ENCODE peak calls at places on chromosomes 6 and 20, in nine cellular contexts. V is T follicular helper cell; H is EL; J is dermis blood vessel endothelial cell; N is naive thymus-derived CD8-positive, alpha-beta T cell; B is MM.1S; T is SW480; Z is nucleus accumbens; Y is HAP-1. R is an unnamed sample.

GRCh38 chr6:25699649-25700048 is 47.6 kb downstream of the SCGN start:
- DNase-seq in V (no peak), H (no peak), J (no peak), N (no peak), B (no peak), T (no peak), Z (no peak), Y (no peak), R (no peak)

GRCh38 chr20:25081730-25082497 is at the start of gene VSX1:
- DNase-seq in V (no peak), H (no peak), J (no peak), N (no peak), B (no peak), T (no peak), Z (no peak), Y (no peak), R (no peak)

GRCh38 chr6:1526689-1527088 is 83.0 kb upstream of the FOXC1 start:
- DNase-seq in V (no peak), H (no peak), J (no peak), N (no peak), B (no peak), T (no peak), Z (peak), Y (no peak), R (peak)

GRCh38 chr6:136586295-136586694 is 36.1 kb upstream of the MAP7 start:
- DNase-seq in V (no peak), H (peak), J (peak), N (no peak), B (no peak), T (peak), Z (no peak), Y (no peak), R (no peak)

GRCh38 chr6:148329568-148330299 is 12.9 kb upstream of the SASH1 start:
- DNase-seq in V (no peak), H (peak), J (peak), N (no peak), B (no peak), T (no peak), Z (no peak), Y (no peak), R (no peak)

GRCh38 chr6:143232849-143233248 is 172.2 kb downstream of the AIG1 start:
- DNase-seq in V (no peak), H (peak), J (peak), N (no peak), B (no peak), T (no peak), Z (no peak), Y (no peak), R (no peak)

GRCh38 chr20:34600892-34601653 is 42.6 kb downstream of the MAP1LC3A start:
- DNase-seq in V (no peak), H (no peak), J (no peak), N (no peak), B (peak), T (no peak), Z (no peak), Y (no peak), R (no peak)

GRCh38 chr6:36827261-36828079 is 11.8 kb downstream of the CPNE5 start:
- DNase-seq in V (no peak), H (peak), J (peak), N (no peak), B (no peak), T (no peak), Z (no peak), Y (no peak), R (no peak)

GRCh38 chr20:57968111-57968510 is 258.3 kb upstream of the PMEPA1 start:
- DNase-seq in V (no peak), H (peak), J (no peak), N (no peak), B (no peak), T (no peak), Z (no peak), Y (no peak), R (no peak)

GRCh38 chr6:27814665-27815424 is 97.4 kb downstream of the OR2B2 start:
- DNase-seq in V (peak), H (peak), J (peak), N (peak), B (peak), T (peak), Z (no peak), Y (no peak), R (peak)

GRCh38 chr6:44531447-44532015 is 144.0 kb downstream of the CDC5L start:
- DNase-seq in V (no peak), H (no peak), J (no peak), N (no peak), B (no peak), T (no peak), Z (peak), Y (no peak), R (peak)

GRCh38 chr6:160391419-160392116 is 43.4 kb downstream of the SLC22A3 start:
- DNase-seq in V (no peak), H (peak), J (no peak), N (no peak), B (no peak), T (peak), Z (no peak), Y (no peak), R (no peak)

GRCh38 chr20:61650912-61651733 is 399.1 kb downstream of the CDH4 start:
- DNase-seq in V (no peak), H (no peak), J (no peak), N (no peak), B (no peak), T (no peak), Z (no peak), Y (no peak), R (no peak)

GRCh38 chr20:25198663-25199363 is 3.3 kb downstream of the ENTPD6 start:
- DNase-seq in V (no peak), H (no peak), J (no peak), N (no peak), B (no peak), T (no peak), Z (peak), Y (no peak), R (no peak)

GRCh38 chr20:53742685-53743081 is 149.0 kb upstream of the ZNF217 start:
- DNase-seq in V (no peak), H (no peak), J (no peak), N (no peak), B (no peak), T (no peak), Z (no peak), Y (no peak), R (no peak)

GRCh38 chr6:100078509-100078908 is 84.5 kb upstream of the MCHR2 start:
- DNase-seq in V (no peak), H (peak), J (peak), N (no peak), B (no peak), T (peak), Z (no peak), Y (no peak), R (no peak)

GRCh38 chr6:42766163-42766670 is 15.6 kb upstream of the BICRAL start:
- DNase-seq in V (no peak), H (peak), J (peak), N (no peak), B (no peak), T (no peak), Z (no peak), Y (no peak), R (no peak)

GRCh38 chr6:12849420-12850200 is 133.0 kb downstream of the PHACTR1 start:
- DNase-seq in V (no peak), H (peak), J (no peak), N (no peak), B (no peak), T (no peak), Z (no peak), Y (no peak), R (no peak)

R was measured in amygdala.